ENCODE peak calls at places on chromosomes 6 and 20, in five cellular contexts. O is AG10803, T is HuH-7, U is SK-N-DZ, Q is T-helper 1 cell. A is an unnamed sample.

GRCh38 chr6:25882066-25882496 is 8.0 kb upstream of the SLC17A3 start:
- DNase-seq in U (no peak), T (peak; percentile 17), Q (peak; percentile 57), O (no peak), A (no peak)

GRCh38 chr6:92777146-92777740 is 642.1 kb downstream of the EPHA7 start:
- DNase-seq in Q (no peak), T (peak; percentile 4), U (peak; percentile 59), O (peak; percentile 15), A (no peak)

GRCh38 chr20:14189794-14190402 is 147.5 kb downstream of the FLRT3 start:
- DNase-seq in Q (no peak), U (peak; percentile 48), T (no peak), O (peak; percentile 63), A (peak; percentile 29)

GRCh38 chr20:30912006-30912660 is 345.3 kb upstream of the DEFB115 start:
- DNase-seq in T (no peak), O (peak; percentile 15), Q (no peak), U (no peak), A (peak; percentile 8)

GRCh38 chr6:158372570-158372969 is 60.3 kb downstream of the TULP4 start:
- DNase-seq in O (no peak), Q (no peak), T (no peak), U (no peak), A (no peak)

GRCh38 chr20:4985658-4986057 is 15.7 kb downstream of the SLC23A2 start:
- DNase-seq in T (no peak), Q (no peak), U (no peak), O (peak; percentile 70), A (peak; percentile 56)

GRCh38 chr6:163965426-163966348 is 551.2 kb downstream of the QKI start:
- DNase-seq in O (no peak), Q (no peak), T (no peak), U (peak; percentile 84), A (no peak)

GRCh38 chr6:71082033-71082620 is 125.3 kb upstream of the B3GAT2 start:
- DNase-seq in O (peak; percentile 36), T (no peak), U (no peak), Q (no peak), A (peak; percentile 16)

GRCh38 chr6:42387336-42387735 is 64.4 kb downstream of the TRERF1 start:
- DNase-seq in U (no peak), Q (peak; percentile 76), T (no peak), O (no peak), A (no peak)

GRCh38 chr6:122818866-122819265 is 29.8 kb downstream of the SMPDL3A start:
- DNase-seq in T (no peak), U (no peak), O (no peak), Q (no peak), A (no peak)

GRCh38 chr6:102619585-102619984 is 1226.1 kb downstream of the GRIK2 start:
- DNase-seq in Q (no peak), U (no peak), O (peak; percentile 3), T (peak; percentile 9), A (peak; percentile 11)

GRCh38 chr6:104940881-104941693 is 15.8 kb upstream of the LIN28B start:
- DNase-seq in O (peak; percentile 17), Q (peak; percentile 37), T (no peak), U (peak; percentile 86), A (peak; percentile 77)

GRCh38 chr6:87743454-87743853 is 41.4 kb upstream of the AKIRIN2 start:
- DNase-seq in U (no peak), Q (no peak), O (no peak), T (no peak), A (no peak)

GRCh38 chr6:79189760-79190159 is 44.7 kb downstream of the HMGN3 start:
- DNase-seq in T (no peak), Q (no peak), U (no peak), O (no peak), A (no peak)

A was measured in AG20443.